ENCODE peak calls at places on chromosomes 3 and 15, in four cellular contexts. M is A549, D is transverse colon, L is heart left ventricle. C is an unnamed sample.

GRCh38 chr3:156307704-156308103 is 187.3 kb downstream of the KCNAB1 start:
- DNase-seq in L (peak; percentile 67), M (no peak), D (peak; percentile 50), C (peak; percentile 39)

GRCh38 chr3:76063019-76063418 is 277.7 kb upstream of the ZNF717 start:
- DNase-seq in M (no peak), D (no peak), L (no peak), C (no peak)

GRCh38 chr15:38308797-38309196 is 56.2 kb downstream of the SPRED1 start:
- DNase-seq in D (no peak), M (no peak), L (no peak), C (no peak)

GRCh38 chr3:124486324-124486723 is 243.9 kb upstream of the UMPS start:
- DNase-seq in D (no peak), M (no peak), L (no peak), C (no peak)

GRCh38 chr3:109125902-109126301 is 8.0 kb upstream of the MORC1 start:
- DNase-seq in D (no peak), M (no peak), L (no peak), C (no peak)

GRCh38 chr15:31160297-31160696 is 58.8 kb upstream of the TRPM1 start:
- DNase-seq in L (no peak), D (no peak), M (no peak), C (no peak)

GRCh38 chr3:9549600-9549999 is 4.0 kb downstream of the LHFPL4 start:
- DNase-seq in D (no peak), L (no peak), M (no peak), C (no peak)

GRCh38 chr3:49133226-49133951 is 539 bp upstream of the LAMB2 start:
- DNase-seq in L (peak; percentile 87), D (peak; percentile 88), M (peak; percentile 91), C (peak; percentile 86)

GRCh38 chr15:58440922-58441321 is 9.1 kb downstream of the LIPC start:
- DNase-seq in D (peak; percentile 80), M (peak; percentile 66), L (no peak), C (peak; percentile 60)

GRCh38 chr15:78739996-78740903 is 71.0 kb downstream of the ADAMTS7 start:
- DNase-seq in M (no peak), D (peak; percentile 83), L (no peak), C (peak; percentile 59)

GRCh38 chr3:186255703-186256331 is 106.2 kb downstream of the DGKG start:
- DNase-seq in D (peak; percentile 41), M (no peak), L (no peak), C (peak; percentile 46)

GRCh38 chr3:17231537-17232261 is 346.9 kb downstream of the PLCL2 start:
- DNase-seq in L (no peak), D (no peak), M (no peak), C (no peak)

GRCh38 chr3:135103913-135104312 is 308.9 kb downstream of the EPHB1 start:
- DNase-seq in L (no peak), M (no peak), D (no peak), C (no peak)

GRCh38 chr15:48859426-48859825 is 18.5 kb upstream of the EID1 start:
- DNase-seq in D (no peak), L (no peak), M (no peak), C (no peak)

GRCh38 chr3:108406661-108407206 is 103.7 kb downstream of the MYH15 start:
- DNase-seq in L (no peak), D (peak; percentile 60), M (peak; percentile 62), C (no peak)

GRCh38 chr15:86615816-86616215 is 536.1 kb downstream of the AGBL1 start:
- DNase-seq in D (no peak), M (no peak), L (no peak), C (no peak)

GRCh38 chr15:70830615-70831014 is 23.3 kb downstream of the LARP6 start:
- DNase-seq in L (no peak), D (no peak), M (no peak), C (no peak)

GRCh38 chr3:37703633-37704032 is 158.0 kb upstream of the CTDSPL start:
- DNase-seq in M (no peak), L (no peak), D (no peak), C (no peak)

DNA sequence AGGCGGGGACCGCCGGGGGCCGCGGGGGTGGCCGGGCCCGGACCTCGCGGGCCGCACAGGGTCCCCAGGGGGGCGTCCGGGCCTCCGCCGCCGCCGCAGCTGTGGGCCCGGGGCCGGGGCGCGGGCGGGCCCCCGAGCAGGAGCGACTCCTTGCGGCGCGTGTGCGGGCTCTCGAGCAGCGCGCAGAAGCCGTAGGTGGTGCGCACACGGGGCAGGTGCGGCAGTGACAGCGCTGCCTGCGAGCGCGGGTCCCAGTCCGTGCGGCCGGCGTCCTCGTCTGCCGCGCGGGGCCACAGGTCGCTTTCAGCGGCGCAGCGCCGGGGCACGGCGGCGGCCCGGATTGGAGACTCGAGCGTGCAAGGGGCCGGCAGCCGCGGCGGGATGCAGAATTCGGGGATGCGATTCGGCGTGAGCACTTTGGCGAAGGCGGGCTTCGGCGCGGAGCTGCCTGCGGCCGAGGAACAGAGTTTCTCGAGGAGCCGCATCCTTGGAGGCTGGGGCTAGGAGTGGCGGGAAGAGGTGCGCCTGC is 521 bp downstream of the C2CD4B start:
- DNase-seq in L (no peak), M (peak; percentile 12), D (peak; percentile 15), C (no peak)
- TF ChIP-seq CTCF in L (no peak), M (peak; percentile 30), D (no peak), C (no peak)

DNA sequence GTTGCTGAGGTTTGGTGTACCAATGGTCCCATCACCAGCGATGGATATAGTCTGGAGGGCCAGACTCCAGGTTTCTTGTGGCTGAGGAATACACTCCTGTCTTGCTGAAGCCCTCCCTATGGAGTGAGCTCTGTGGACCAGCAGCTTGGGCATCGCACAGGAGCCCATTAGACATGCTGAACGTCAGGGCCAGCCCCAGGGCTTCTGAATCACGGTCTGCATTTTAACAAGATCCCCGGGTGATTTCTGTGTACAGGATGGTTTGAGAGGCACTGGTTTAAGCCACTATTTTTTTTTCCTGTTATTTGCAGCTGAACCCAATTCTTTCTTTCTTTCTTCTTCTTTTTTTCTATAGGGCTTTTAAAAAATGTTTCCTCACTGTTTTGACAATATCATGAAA is 69.5 kb upstream of the XCR1 start:
- DNase-seq in D (no peak), L (no peak), M (no peak), C (no peak)
- H3K4me1 ChIP-seq in D (peaks cover 3% of the 10 kb centered on the region), L (no peaks in the 10 kb centered on the region), M (no peaks in the 10 kb centered on the region), C (no peaks in the 10 kb centered on the region)

GRCh38 chr15:63509933-63510547 is 5.6 kb downstream of the USP3 start:
- DNase-seq in M (no peak), L (no peak), D (no peak), C (no peak)
- H3K4me3 ChIP-seq in M (no peak overlapping the region), L (no peak overlapping the region), D (no peak overlapping the region), C (no peak overlapping the region)

DNA sequence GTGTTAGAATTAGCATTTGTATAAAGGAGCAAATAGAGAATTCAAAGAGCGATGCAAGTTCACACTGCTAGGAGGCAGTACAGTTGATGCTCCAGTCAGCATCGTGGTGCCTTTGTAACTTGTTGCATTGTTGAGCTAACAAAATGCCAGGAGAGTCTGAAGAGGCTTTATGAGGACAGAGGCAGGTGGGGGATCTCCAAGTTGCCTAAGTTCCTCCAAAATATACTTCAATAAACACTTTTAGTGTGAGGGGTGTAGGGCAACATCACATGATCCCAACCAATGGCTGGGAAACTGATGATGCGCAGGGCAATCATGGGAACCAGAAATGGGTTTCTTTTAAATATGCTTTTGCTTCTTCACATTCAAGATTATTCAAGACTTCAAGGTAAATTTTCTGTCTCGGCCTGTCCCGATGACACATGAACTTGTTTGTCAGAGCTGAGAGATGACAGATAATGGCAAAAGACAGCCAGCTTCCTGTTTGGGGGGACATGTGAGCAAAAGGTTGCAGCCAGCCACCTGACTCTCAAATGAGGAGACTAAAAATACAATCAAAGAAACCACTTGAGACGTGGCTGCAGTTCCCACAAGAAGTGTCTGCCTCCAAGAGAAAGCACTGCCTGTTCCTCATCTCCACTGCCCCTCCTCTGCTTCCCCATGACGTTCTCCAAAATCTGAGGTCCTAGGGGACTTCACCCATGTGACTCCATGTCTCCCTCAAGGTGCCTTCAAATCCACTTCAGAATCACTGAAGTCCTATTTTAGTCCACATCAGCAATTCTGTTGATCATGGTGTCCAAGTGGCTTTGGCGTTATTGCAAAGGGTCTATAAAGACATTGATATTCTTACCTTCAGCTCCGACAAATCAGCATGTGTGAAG is 39.3 kb downstream of the KLHL6 start:
- DNase-seq in M (no peak), L (no peak), D (peak; percentile 59), C (no peak)
- TF ChIP-seq CTCF in M (no peak), L (no peak), D (no peak), C (no peak)

GRCh38 chr15:100902436-100903190 is 16.5 kb upstream of the LRRK1 start:
- DNase-seq in L (peak; percentile 79), M (no peak), D (peak; percentile 83), C (peak; percentile 75)
- H3K4me1 ChIP-seq in L (peaks cover 19% of the 10 kb centered on the region), M (no peaks in the 10 kb centered on the region), D (peaks cover 19% of the 10 kb centered on the region), C (no peaks in the 10 kb centered on the region)

DNA sequence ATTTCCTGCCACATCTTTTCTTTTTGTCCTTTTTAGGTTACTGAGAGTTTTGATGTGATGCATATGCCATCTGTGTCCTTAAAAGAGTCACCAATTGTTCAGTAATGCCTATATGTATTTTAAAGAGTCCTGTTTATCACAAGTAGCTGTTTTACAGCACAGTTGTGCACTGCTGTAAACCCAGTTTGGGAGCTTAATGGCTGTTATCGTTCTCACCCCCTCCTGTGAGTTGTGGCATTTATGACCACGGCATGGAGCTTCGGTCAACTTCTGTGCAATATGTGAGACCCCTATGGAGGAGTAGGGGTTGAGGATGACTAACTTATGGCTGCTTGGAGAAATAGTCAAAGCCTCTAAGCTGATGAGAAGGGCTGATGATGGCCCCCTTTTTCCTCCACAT is 67.2 kb downstream of the ARHGEF26 start:
- DNase-seq in M (no peak), D (no peak), L (no peak), C (no peak)
- H3K4me3 ChIP-seq in M (no peak overlapping the region), D (no peak overlapping the region), L (no peak overlapping the region), C (no peak overlapping the region)

GRCh38 chr3:152578769-152579168 is 256.2 kb upstream of the P2RY1 start:
- DNase-seq in L (no peak), M (no peak), D (no peak), C (no peak)

GRCh38 chr3:152574461-152575079 is 260.4 kb upstream of the P2RY1 start:
- DNase-seq in M (peak; percentile 36), D (peak; percentile 29), L (peak; percentile 49), C (no peak)
- TF ChIP-seq CTCF in M (peak; percentile 79), D (peak; percentile 33), L (peak; percentile 71), C (peak; percentile 16)

GRCh38 chr3:149095487-149095886 is 9.2 kb upstream of the HLTF start:
- DNase-seq in D (no peak), M (no peak), L (no peak), C (no peak)

DNA sequence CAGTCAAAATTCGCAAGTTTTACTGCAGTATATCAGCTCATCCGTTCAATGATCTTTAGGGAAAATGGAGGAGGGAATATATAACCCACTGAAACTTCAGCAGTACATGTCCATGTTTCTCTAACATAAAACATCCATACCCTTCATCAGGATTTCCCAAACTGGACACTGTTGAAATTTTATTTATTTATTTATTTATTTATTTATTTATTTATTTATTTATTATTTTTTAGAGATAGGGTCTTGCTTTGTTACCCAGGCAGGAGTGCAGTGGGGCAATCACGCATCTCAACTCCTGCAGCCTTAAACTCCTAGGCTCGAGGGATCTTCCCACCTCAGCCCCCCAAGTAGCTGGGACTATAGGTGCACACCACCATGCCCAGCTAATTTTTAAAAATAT is 14.8 kb upstream of the HLTF start:
- DNase-seq in M (no peak), D (no peak), L (no peak), C (no peak)
- H3K4me1 ChIP-seq in M (no peaks in the 10 kb centered on the region), D (no peaks in the 10 kb centered on the region), L (no peaks in the 10 kb centered on the region), C (no peaks in the 10 kb centered on the region)

GRCh38 chr3:195597848-195598247 is 14.1 kb upstream of the APOD start:
- DNase-seq in L (no peak), M (no peak), D (no peak), C (no peak)
- H3K4me3 ChIP-seq in L (no peak overlapping the region), M (no peak overlapping the region), D (no peak overlapping the region), C (no peak overlapping the region)